ENCODE peak calls at places on chromosomes 2 and 18, in eight cellular contexts. N, U, B, T, D, A, R and Q are unnamed samples.
A peak's percentile ranks its signal among the peaks of the same experiment; 100 is the strongest.

GRCh38 chr18:63320690-63321265 is 1.2 kb upstream of the BCL2 start:
- DNase-seq in N (peak; percentile 76), U (peak; percentile 43), B (no peak), T (peak; percentile 45), D (peak; percentile 50), A (peak; percentile 67), R (peak; percentile 34), Q (peak; percentile 50)

GRCh38 chr18:56702946-56703345 is 51.8 kb downstream of the WDR7 start:
- DNase-seq in N (no peak), U (peak; percentile 47), B (no peak), T (peak; percentile 20), D (peak; percentile 51), A (no peak), R (peak; percentile 70), Q (no peak)

GRCh38 chr2:120498576-120499394 is 152.8 kb downstream of the INHBB start:
- DNase-seq in N (no peak), U (no peak), B (no peak), T (no peak), D (no peak), A (no peak), R (no peak), Q (no peak)

GRCh38 chr18:6885992-6886823 is 156.7 kb downstream of the ARHGAP28 start:
- DNase-seq in N (peak; percentile 73), U (peak; percentile 77), B (no peak), T (peak; percentile 51), D (peak; percentile 76), A (no peak), R (peak; percentile 78), Q (no peak)

GRCh38 chr2:79887747-79888374 is 375.0 kb downstream of the CTNNA2 start:
- DNase-seq in N (peak; percentile 63), U (peak; percentile 68), B (peak; percentile 1), T (peak; percentile 39), D (peak; percentile 72), A (no peak), R (peak; percentile 21), Q (no peak)

GRCh38 chr2:42964444-42965081 is 172.2 kb upstream of the HAAO start:
- DNase-seq in N (peak; percentile 40), U (peak; percentile 16), B (no peak), T (peak; percentile 43), D (peak; percentile 98), A (peak; percentile 62), R (peak; percentile 57), Q (no peak)

GRCh38 chr2:189285962-189286648 is 106.5 kb upstream of the COL5A2 start:
- DNase-seq in N (no peak), U (peak; percentile 61), B (no peak), T (no peak), D (peak; percentile 93), A (no peak), R (no peak), Q (no peak)

GRCh38 chr18:59264651-59265245 is 8.5 kb downstream of the RAX start:
- DNase-seq in N (peak; percentile 72), U (no peak), B (no peak), T (no peak), D (no peak), A (no peak), R (no peak), Q (no peak)

GRCh38 chr2:60633615-60634014 is 80.2 kb upstream of the BCL11A start:
- DNase-seq in N (peak; percentile 65), U (no peak), B (no peak), T (no peak), D (no peak), A (no peak), R (no peak), Q (no peak)

GRCh38 chr2:8617048-8617447 is 64.8 kb upstream of the ID2 start:
- DNase-seq in N (no peak), U (no peak), B (no peak), T (no peak), D (no peak), A (no peak), R (no peak), Q (no peak)
- H3K4me3 ChIP-seq in N (no peak overlapping the region), U (no peak overlapping the region), B (no peak overlapping the region), T (no peak overlapping the region), D (no peak overlapping the region), A (no peak overlapping the region), R (no peak overlapping the region), Q (no peak overlapping the region)

GRCh38 chr2:97662386-97662894 is 1.4 kb downstream of the ACTR1B start:
- DNase-seq in N (no peak), U (no peak), B (no peak), T (no peak), D (no peak), A (no peak), R (no peak), Q (no peak)

GRCh38 chr2:97663626-97663961 is 250 bp downstream of the ACTR1B start:
- DNase-seq in N (no peak), U (peak; percentile 89), B (no peak), T (no peak), D (no peak), A (no peak), R (no peak), Q (no peak)

GRCh38 chr2:97662895-97663625 is 784 bp downstream of the ACTR1B start:
- DNase-seq in N (peak; percentile 90), U (peak; percentile 14), B (no peak), T (peak; percentile 69), D (peak; percentile 64), A (peak; percentile 78), R (peak; percentile 43), Q (peak; percentile 51)

GRCh38 chr2:97660775-97661417 is 2.9 kb downstream of the ACTR1B start:
- DNase-seq in N (no peak), U (no peak), B (no peak), T (no peak), D (no peak), A (no peak), R (no peak), Q (no peak)

DNA sequence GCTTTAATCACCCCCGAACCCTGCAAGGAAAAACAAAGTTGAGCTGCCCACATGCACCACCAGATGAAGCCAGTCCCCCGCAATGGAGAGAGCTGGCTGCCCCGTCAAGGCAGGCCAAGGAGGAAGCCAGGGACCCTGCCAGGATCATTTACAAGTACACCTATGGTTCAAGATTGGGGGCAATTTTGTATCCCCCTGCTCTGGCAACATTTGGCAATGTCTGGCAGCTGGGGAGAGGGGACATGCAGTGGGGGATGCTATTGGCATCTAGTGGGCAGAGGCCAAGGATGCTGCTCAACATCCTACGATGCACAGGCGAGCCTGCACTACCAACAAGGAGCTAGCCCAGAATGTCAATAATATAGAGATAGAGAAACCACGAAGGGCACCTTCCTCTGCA is 1.9 kb downstream of the ACTR1B start:
- DNase-seq in N (no peak), U (no peak), B (no peak), T (no peak), D (no peak), A (no peak), R (no peak), Q (no peak)
- H3K27ac ChIP-seq in N (no peak overlapping the region), U (no peak overlapping the region), B (no peak overlapping the region), T (peak overlapping the region; percentile 96), D (peak overlapping the region; percentile 97), A (peak overlapping the region; percentile 98), R (peak overlapping the region; percentile 99), Q (no peak overlapping the region)

GRCh38 chr2:30026091-30027055 is 105.0 kb upstream of the ALK start:
- DNase-seq in N (peak; percentile 88), U (peak; percentile 74), B (peak; percentile 61), T (peak; percentile 45), D (peak; percentile 4), A (peak; percentile 70), R (peak; percentile 26), Q (no peak)
- TF ChIP-seq CTCF in N (peak; percentile 95), U (peak; percentile 65), B (peak; percentile 52), T (peak; percentile 31), D (peak; percentile 34), A (peak; percentile 43), R (peak; percentile 58), Q (no peak)

DNA sequence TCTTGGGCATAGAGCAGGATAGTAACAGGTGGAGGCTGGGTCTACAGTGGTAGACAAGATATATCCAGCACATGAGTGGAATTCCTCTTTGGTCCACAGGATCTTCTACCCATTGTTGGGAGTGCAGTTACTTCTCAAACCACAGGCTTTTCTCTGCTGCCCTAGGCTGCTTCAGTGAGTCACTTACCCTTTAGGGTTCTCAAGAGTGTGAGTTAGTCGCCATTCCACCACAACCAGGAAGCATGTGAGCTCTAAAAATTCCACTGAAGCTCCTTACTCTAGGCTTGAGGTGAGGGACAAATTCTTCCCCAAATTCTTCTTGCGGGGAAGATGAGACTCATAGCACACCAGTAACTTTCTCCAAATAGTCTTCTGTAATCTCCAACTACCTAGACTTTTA is 189.4 kb downstream of the PLCL1 start:
- DNase-seq in N (no peak), U (no peak), B (no peak), T (no peak), D (no peak), A (no peak), R (no peak), Q (no peak)
- H3K4me3 ChIP-seq in N (no peak overlapping the region), U (no peak overlapping the region), B (no peak overlapping the region), T (no peak overlapping the region), D (no peak overlapping the region), A (no peak overlapping the region), R (no peak overlapping the region), Q (no peak overlapping the region)

DNA sequence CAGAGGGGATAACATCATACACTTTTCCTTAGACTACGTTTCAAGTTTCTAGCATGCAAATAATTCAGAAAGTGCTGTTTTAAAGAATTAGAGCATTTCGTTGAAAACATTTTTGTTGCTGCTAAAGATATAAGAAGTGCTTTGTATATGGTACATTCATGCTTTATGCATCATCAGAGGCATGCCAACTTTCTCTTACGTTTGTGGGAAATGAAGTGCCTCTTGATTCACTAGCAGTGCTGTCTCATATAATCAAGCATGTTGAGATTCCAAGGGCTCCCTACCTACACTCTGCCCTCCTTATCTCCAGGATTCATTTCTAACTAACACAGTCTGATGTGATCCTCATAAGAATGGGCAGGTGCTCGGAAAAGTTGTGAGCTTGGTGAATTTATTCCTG is 748.6 kb upstream of the DDX18 start:
- DNase-seq in N (no peak), U (no peak), B (no peak), T (no peak), D (no peak), A (no peak), R (no peak), Q (no peak)
- H3K27ac ChIP-seq in N (no peak overlapping the region), U (no peak overlapping the region), B (no peak overlapping the region), T (no peak overlapping the region), D (no peak overlapping the region), A (no peak overlapping the region), R (no peak overlapping the region), Q (no peak overlapping the region)

GRCh38 chr18:4748975-4749374 is 293.9 kb upstream of the DLGAP1 start:
- DNase-seq in N (no peak), U (peak; percentile 14), B (no peak), T (no peak), D (no peak), A (no peak), R (no peak), Q (no peak)
- TF ChIP-seq CTCF in N (no peak), U (no peak), B (no peak), T (no peak), D (no peak), A (no peak), R (no peak), Q (no peak)